ENCODE peak calls at places on chromosome 10, in six cellular contexts. V is heart right ventricle, Z is GM23248, F is uterus, Q is fibroblast of lung, X is ovary. K is an unnamed sample.

GRCh38 chr10:79142522-79143309 is 74.0 kb downstream of the ZMIZ1 start:
- DNase-seq in V (no peak), X (peak; percentile 23), Q (no peak), Z (no peak), F (no peak), K (no peak)

GRCh38 chr10:114908896-114909295 is 29.1 kb upstream of the TRUB1 start:
- DNase-seq in V (no peak), Z (peak; percentile 23), X (no peak), Q (peak; percentile 35), F (peak; percentile 43), K (no peak)

GRCh38 chr10:51663086-51663485 is 36.3 kb downstream of the CSTF2T start:
- DNase-seq in Z (no peak), V (no peak), F (no peak), X (no peak), Q (no peak), K (no peak)

GRCh38 chr10:112282086-112282485 is 1.1 kb upstream of the TECTB start:
- DNase-seq in Z (peak; percentile 61), X (no peak), F (no peak), V (no peak), Q (no peak), K (no peak)

GRCh38 chr10:49144021-49144720 is 10.3 kb upstream of the FAM170B start:
- DNase-seq in V (no peak), Z (peak; percentile 61), X (no peak), F (no peak), Q (no peak), K (peak; percentile 52)

GRCh38 chr10:70462349-70462984 is 16.1 kb upstream of the PALD1 start:
- DNase-seq in F (peak; percentile 70), X (peak; percentile 59), Q (peak; percentile 23), Z (peak; percentile 61), V (peak; percentile 82), K (no peak)

GRCh38 chr10:82874671-82875070 is 999.7 kb downstream of the NRG3 start:
- DNase-seq in Q (peak; percentile 53), Z (peak; percentile 46), X (no peak), F (no peak), V (no peak), K (no peak)

GRCh38 chr10:74929197-74929596 is 102.8 kb downstream of the KAT6B start:
- DNase-seq in V (no peak), Q (peak; percentile 74), Z (peak; percentile 63), F (no peak), X (no peak), K (no peak)

GRCh38 chr10:122163182-122164027 is 107.7 kb upstream of the BTBD16 start:
- DNase-seq in V (peak; percentile 25), Q (peak; percentile 55), Z (peak; percentile 71), F (no peak), X (no peak), K (peak; percentile 62)

GRCh38 chr10:137031-137430 is 1.8 kb downstream of the ZMYND11 start:
- DNase-seq in Q (peak; percentile 18), X (no peak), F (no peak), Z (peak; percentile 57), V (no peak), K (peak; percentile 47)

GRCh38 chr10:99598011-99598410 is 22.2 kb downstream of the SLC25A28 start:
- DNase-seq in V (no peak), F (no peak), Z (no peak), X (no peak), Q (no peak), K (no peak)

GRCh38 chr10:110971638-110972037 is 52.2 kb downstream of the SHOC2 start:
- DNase-seq in F (no peak), Q (no peak), Z (no peak), X (no peak), V (no peak), K (no peak)

GRCh38 chr10:110969183-110969582 is 49.8 kb downstream of the SHOC2 start:
- DNase-seq in Z (no peak), V (no peak), Q (no peak), X (no peak), F (no peak), K (no peak)

GRCh38 chr10:110976577-110976976 is 57.2 kb downstream of the SHOC2 start:
- DNase-seq in Q (no peak), X (no peak), F (no peak), Z (no peak), V (no peak), K (no peak)

GRCh38 chr10:110972231-110973134 is 53.1 kb downstream of the SHOC2 start:
- DNase-seq in Z (no peak), X (no peak), Q (no peak), V (no peak), F (no peak), K (no peak)

GRCh38 chr10:110973400-110973799 is 54.0 kb downstream of the SHOC2 start:
- DNase-seq in V (no peak), F (no peak), X (no peak), Q (no peak), Z (no peak), K (no peak)
- H3K4me1 ChIP-seq in V (peaks cover 12% of the 10 kb centered on the region), F (no peaks in the 10 kb centered on the region), X (peaks cover 4% of the 10 kb centered on the region), Q (no peaks in the 10 kb centered on the region), Z (peaks cover 7% of the 10 kb centered on the region), K (peaks cover 12% of the 10 kb centered on the region)

DNA sequence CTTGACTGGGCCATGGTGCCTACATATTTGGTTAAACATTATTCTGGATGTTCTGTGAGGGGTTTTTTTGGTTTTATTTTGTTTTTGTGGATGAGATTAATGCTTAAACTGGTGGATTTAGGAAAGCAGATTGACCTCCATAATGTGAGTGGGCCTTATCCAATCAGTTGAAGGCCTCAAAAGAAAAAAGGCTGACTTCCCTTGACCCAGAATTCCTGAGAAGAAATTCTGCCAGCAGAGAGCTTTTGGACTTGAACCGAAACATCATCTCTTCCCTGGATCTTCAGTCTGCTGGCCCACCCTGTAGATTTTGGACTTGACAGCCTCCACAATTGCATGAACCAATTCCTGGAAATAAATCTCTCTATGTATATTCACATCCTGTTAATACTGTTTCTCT is 94.4 kb downstream of the ADRA2A start:
- DNase-seq in Q (no peak), V (no peak), F (no peak), Z (no peak), X (no peak), K (no peak)
- H3K4me3 ChIP-seq in Q (no peak overlapping the region), V (no peak overlapping the region), F (no peak overlapping the region), Z (no peak overlapping the region), X (no peak overlapping the region), K (no peak overlapping the region)

GRCh38 chr10:69335613-69336012 is 57.3 kb downstream of the HK1 start:
- DNase-seq in Z (no peak), F (no peak), V (no peak), Q (no peak), X (no peak), K (no peak)

GRCh38 chr10:69333205-69333604 is 54.9 kb downstream of the HK1 start:
- DNase-seq in Q (no peak), F (peak; percentile 17), X (no peak), Z (peak; percentile 50), V (peak; percentile 33), K (no peak)

GRCh38 chr10:69335063-69335587 is 56.8 kb downstream of the HK1 start:
- DNase-seq in V (peak; percentile 71), X (no peak), F (peak; percentile 23), Z (no peak), Q (no peak), K (no peak)

GRCh38 chr10:69332278-69333010 is 54.1 kb downstream of the HK1 start:
- DNase-seq in V (no peak), Q (no peak), X (no peak), Z (peak; percentile 24), F (no peak), K (no peak)

GRCh38 chr10:69334258-69335062 is 56.2 kb downstream of the HK1 start:
- DNase-seq in V (no peak), X (no peak), Z (no peak), F (no peak), Q (peak; percentile 50), K (no peak)
- H3K27ac ChIP-seq in V (peak overlapping the region; percentile 81), X (peak overlapping the region; percentile 30), Z (no peak overlapping the region), F (peak overlapping the region; percentile 12), Q (no peak overlapping the region), K (no peak overlapping the region)

GRCh38 chr10:1416456-1417037 is 320.8 kb downstream of the ADARB2 start:
- DNase-seq in Q (no peak), X (no peak), F (no peak), Z (no peak), V (no peak), K (no peak)
- H3K4me1 ChIP-seq in Q (no peaks in the 10 kb centered on the region), X (no peaks in the 10 kb centered on the region), F (no peaks in the 10 kb centered on the region), Z (no peaks in the 10 kb centered on the region), V (peaks cover 4% of the 10 kb centered on the region), K (no peaks in the 10 kb centered on the region)

GRCh38 chr10:47166405-47166777 is 133.6 kb upstream of the GDF10 start:
- DNase-seq in V (no peak), Q (no peak), Z (no peak), X (no peak), F (no peak), K (no peak)
- H3K4me3 ChIP-seq in V (peak overlapping the region; percentile 36), Q (no peak overlapping the region), Z (no peak overlapping the region), X (no peak overlapping the region), F (no peak overlapping the region), K (no peak overlapping the region)

GRCh38 chr10:22349758-22350157 is 4.5 kb downstream of the SPAG6 start:
- DNase-seq in F (no peak), X (no peak), Z (no peak), Q (no peak), V (no peak), K (no peak)
- H3K27ac ChIP-seq in F (no peak overlapping the region), X (no peak overlapping the region), Z (no peak overlapping the region), Q (no peak overlapping the region), V (no peak overlapping the region), K (no peak overlapping the region)

GRCh38 chr10:10878944-10879343 is 138.7 kb upstream of the CELF2 start:
- DNase-seq in Z (no peak), V (no peak), F (no peak), X (no peak), Q (no peak), K (no peak)

GRCh38 chr10:10883737-10884136 is 133.9 kb upstream of the CELF2 start:
- DNase-seq in F (no peak), Z (no peak), Q (no peak), X (no peak), V (no peak), K (no peak)

GRCh38 chr10:10886861-10887539 is 130.7 kb upstream of the CELF2 start:
- DNase-seq in Z (no peak), V (no peak), X (no peak), F (no peak), Q (peak; percentile 34), K (no peak)

GRCh38 chr10:10881132-10881813 is 136.4 kb upstream of the CELF2 start:
- DNase-seq in Z (no peak), V (no peak), X (no peak), Q (no peak), F (no peak), K (no peak)
- H3K4me1 ChIP-seq in Z (no peaks in the 10 kb centered on the region), V (peaks cover 3% of the 10 kb centered on the region), X (no peaks in the 10 kb centered on the region), Q (no peaks in the 10 kb centered on the region), F (no peaks in the 10 kb centered on the region), K (no peaks in the 10 kb centered on the region)

GRCh38 chr10:97852277-97852676 is 2.6 kb downstream of the GOLGA7B start:
- DNase-seq in V (no peak), X (no peak), Q (no peak), F (no peak), Z (no peak), K (no peak)

GRCh38 chr10:97849101-97849490 is 547 bp upstream of the GOLGA7B start:
- DNase-seq in Q (no peak), F (no peak), V (no peak), Z (no peak), X (no peak), K (no peak)

GRCh38 chr10:97851341-97852001 is 1.8 kb downstream of the GOLGA7B start:
- DNase-seq in X (no peak), F (no peak), Z (no peak), Q (no peak), V (no peak), K (no peak)

GRCh38 chr10:97849491-97850402 is at the start of gene GOLGA7B:
- DNase-seq in V (peak; percentile 34), Z (peak; percentile 69), X (no peak), F (no peak), Q (peak; percentile 35), K (no peak)

GRCh38 chr10:97850446-97850845 is 803 bp downstream of the GOLGA7B start:
- DNase-seq in V (no peak), Z (no peak), X (no peak), Q (no peak), F (no peak), K (no peak)
- H3K4me3 ChIP-seq in V (peak overlapping the region; percentile 27), Z (no peak overlapping the region), X (no peak overlapping the region), Q (no peak overlapping the region), F (no peak overlapping the region), K (no peak overlapping the region)

K was measured in SJSA1.